ENCODE peak calls at places on chromosomes 1 and 21, in seven cellular contexts. A is GM13976, O is GM23338, Q is dorsolateral prefrontal cortex, D is BJ, H is cardiac muscle cell, M is Peyer's patch. E is an unnamed sample.

GRCh38 chr1:3204725-3205124 is 135.7 kb downstream of the PRDM16 start:
- DNase-seq in H (no peak), O (no peak), A (no peak), M (no peak), D (no peak), Q (no peak), E (no peak)

GRCh38 chr1:169497317-169497716 is 11.6 kb upstream of the SLC19A2 start:
- DNase-seq in A (no peak), M (no peak), O (no peak), H (no peak), Q (no peak), D (no peak), E (no peak)

GRCh38 chr21:17925900-17926299 is 106.7 kb upstream of the C21orf91 start:
- DNase-seq in D (no peak), M (no peak), O (peak), H (peak), Q (no peak), A (no peak), E (no peak)

GRCh38 chr1:41983451-41983850 is 64.7 kb upstream of the HIVEP3 start:
- DNase-seq in O (no peak), A (no peak), D (no peak), H (no peak), Q (no peak), M (no peak), E (no peak)

GRCh38 chr1:201023517-201023902 is at the start of gene KIF21B:
- DNase-seq in A (peak), H (peak), Q (peak), M (peak), O (peak), D (no peak), E (peak)

GRCh38 chr1:158810311-158810710 is 20.8 kb upstream of the MNDA start:
- DNase-seq in A (no peak), H (no peak), D (no peak), O (no peak), M (no peak), Q (no peak), E (no peak)

GRCh38 chr1:168136709-168137514 is at the start of gene GPR161:
- DNase-seq in O (peak), H (peak), Q (peak), D (no peak), M (peak), A (peak), E (peak)

GRCh38 chr1:3078421-3078820 is 9.4 kb downstream of the PRDM16 start:
- DNase-seq in M (no peak), H (no peak), A (no peak), D (no peak), Q (no peak), O (no peak), E (no peak)

GRCh38 chr1:41483960-41484844 is at the start of gene EDN2:
- DNase-seq in A (no peak), D (no peak), H (no peak), Q (no peak), O (peak), M (peak), E (peak)

GRCh38 chr1:21383785-21384401 is 56.0 kb upstream of the NBPF3 start:
- DNase-seq in D (no peak), H (no peak), A (no peak), O (no peak), Q (no peak), M (no peak), E (no peak)

GRCh38 chr1:247548092-247548491 is 842 bp upstream of the GCSAML start:
- DNase-seq in Q (no peak), O (peak), D (no peak), H (no peak), M (no peak), A (no peak), E (no peak)

GRCh38 chr1:229661022-229661877 is 35.2 kb downstream of the URB2 start:
- DNase-seq in M (peak), A (peak), Q (peak), H (peak), O (peak), D (no peak), E (no peak)

GRCh38 chr1:73033637-73034036 is 751.3 kb upstream of the NEGR1 start:
- DNase-seq in O (peak), H (no peak), Q (no peak), A (no peak), D (no peak), M (no peak), E (no peak)

GRCh38 chr1:203996126-203996525 is 76.8 kb upstream of the SOX13 start:
- DNase-seq in A (no peak), D (no peak), O (peak), M (no peak), Q (peak), H (peak), E (no peak)

GRCh38 chr1:61518670-61519400 is 206.1 kb downstream of the TM2D1 start:
- DNase-seq in D (no peak), A (no peak), Q (no peak), M (no peak), H (no peak), O (no peak), E (no peak)

GRCh38 chr21:42145569-42146250 is 73.2 kb upstream of the ABCG1 start:
- DNase-seq in M (peak), H (peak), O (peak), D (no peak), Q (peak), A (peak), E (no peak)

GRCh38 chr1:208741296-208741695 is 497.1 kb upstream of the PLXNA2 start:
- DNase-seq in O (no peak), A (no peak), H (no peak), M (no peak), Q (no peak), D (no peak), E (no peak)

GRCh38 chr1:208731976-208732821 is 488.0 kb upstream of the PLXNA2 start:
- DNase-seq in Q (no peak), O (no peak), D (no peak), A (peak), M (no peak), H (no peak), E (no peak)

DNA sequence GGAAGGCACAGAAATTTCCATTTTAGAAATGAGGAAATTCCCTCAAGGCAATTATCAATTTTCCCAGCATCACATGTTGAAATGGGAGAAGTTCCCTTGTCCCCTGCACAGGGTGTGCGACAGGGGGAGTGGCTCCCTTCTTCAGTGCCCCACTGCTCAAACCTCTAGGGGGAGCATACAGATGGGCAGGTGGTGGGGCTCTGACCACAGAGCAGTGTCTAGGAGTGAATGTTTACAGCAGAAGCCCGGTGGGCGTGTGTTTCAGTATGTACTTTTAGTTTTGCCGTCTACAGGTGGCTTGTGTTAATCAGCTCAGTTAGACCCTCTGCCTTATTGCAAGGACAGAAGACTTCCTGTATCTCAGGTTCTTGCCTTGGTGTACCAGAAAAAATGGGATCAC is 493.7 kb upstream of the PLXNA2 start:
- DNase-seq in A (no peak), H (no peak), M (no peak), O (peak), Q (no peak), D (no peak), E (no peak)
- TF ChIP-seq CTCF in A (no peak), H (no peak), M (no peak), O (peak), Q (no peak), D (no peak), E (no peak)

GRCh38 chr1:56755911-56756310 is 63.3 kb downstream of the FYB2 start:
- DNase-seq in D (no peak), O (no peak), M (no peak), Q (no peak), A (no peak), H (no peak), E (no peak)

GRCh38 chr1:56754713-56755505 is 64.3 kb downstream of the FYB2 start:
- DNase-seq in A (no peak), O (no peak), Q (no peak), M (no peak), D (no peak), H (no peak), E (no peak)

DNA sequence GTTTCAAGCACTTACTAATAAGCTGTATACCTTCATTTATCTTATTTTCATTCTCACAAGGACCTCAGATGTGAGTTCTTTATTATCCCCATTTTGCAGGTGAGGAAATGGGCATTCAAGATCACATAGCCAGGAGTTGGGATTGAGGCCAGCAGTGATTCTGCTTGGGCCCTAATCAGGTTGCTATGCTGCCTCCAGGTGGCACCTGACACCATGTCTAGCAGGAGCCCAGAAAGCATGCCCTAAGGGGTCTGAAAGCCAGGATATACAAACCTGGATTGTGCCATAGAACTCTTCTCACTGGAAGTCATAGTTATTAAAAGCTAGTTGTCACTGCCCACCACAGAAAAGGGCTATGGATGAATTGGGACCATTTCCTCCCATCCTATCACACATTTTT is 61.1 kb downstream of the FYB2 start:
- DNase-seq in H (no peak), Q (no peak), M (no peak), O (peak), D (no peak), A (no peak), E (no peak)
- TF ChIP-seq CTCF in H (no peak), Q (no peak), M (no peak), O (peak), D (no peak), A (no peak), E (no peak)

GRCh38 chr1:63904826-63905225 is 131.0 kb downstream of the ROR1 start:
- DNase-seq in D (no peak), M (no peak), Q (no peak), H (no peak), A (no peak), O (no peak), E (no peak)
- TF ChIP-seq CTCF in D (no peak), M (no peak), Q (no peak), H (no peak), A (no peak), O (peak), E (peak)

GRCh38 chr1:217049081-217049480 is 325.9 kb upstream of the ESRRG start:
- DNase-seq in H (no peak), M (no peak), Q (no peak), A (no peak), O (no peak), D (no peak), E (no peak)

GRCh38 chr1:217053666-217054065 is 330.4 kb upstream of the ESRRG start:
- DNase-seq in D (no peak), O (no peak), Q (no peak), A (no peak), H (no peak), M (no peak), E (no peak)

GRCh38 chr1:217048104-217048707 is 325.0 kb upstream of the ESRRG start:
- DNase-seq in O (peak), H (peak), Q (no peak), D (no peak), A (peak), M (peak), E (no peak)

DNA sequence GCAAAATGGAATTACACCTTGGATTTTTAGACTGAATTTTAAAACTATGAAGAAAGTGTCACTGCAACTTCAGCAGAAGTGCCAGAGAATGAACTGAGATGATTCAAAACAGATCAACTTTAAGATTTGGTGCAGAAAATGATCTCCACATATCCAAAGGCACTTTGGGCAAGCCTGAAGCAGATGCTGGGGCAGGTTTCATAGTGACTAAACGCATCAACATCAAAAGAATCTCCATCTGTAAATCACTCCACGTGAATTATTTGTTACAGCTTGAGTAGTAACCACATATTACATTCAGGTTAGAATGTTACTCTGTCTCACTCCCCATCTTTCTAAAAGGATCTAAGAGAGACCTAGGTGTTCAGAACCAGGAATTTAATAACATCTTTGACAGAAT is 329.0 kb upstream of the ESRRG start:
- DNase-seq in M (no peak), O (no peak), A (no peak), Q (no peak), D (no peak), H (no peak), E (no peak)
- TF ChIP-seq CTCF in M (no peak), O (no peak), A (no peak), Q (no peak), D (no peak), H (no peak), E (no peak)

GRCh38 chr1:143611159-143611558 is 360.6 kb downstream of the FAM72C start:
- DNase-seq in D (no peak), A (no peak), Q (no peak), O (peak), H (peak), M (no peak), E (no peak)
- TF ChIP-seq CTCF in D (peak), A (no peak), Q (no peak), O (peak), H (peak), M (no peak), E (no peak)

DNA sequence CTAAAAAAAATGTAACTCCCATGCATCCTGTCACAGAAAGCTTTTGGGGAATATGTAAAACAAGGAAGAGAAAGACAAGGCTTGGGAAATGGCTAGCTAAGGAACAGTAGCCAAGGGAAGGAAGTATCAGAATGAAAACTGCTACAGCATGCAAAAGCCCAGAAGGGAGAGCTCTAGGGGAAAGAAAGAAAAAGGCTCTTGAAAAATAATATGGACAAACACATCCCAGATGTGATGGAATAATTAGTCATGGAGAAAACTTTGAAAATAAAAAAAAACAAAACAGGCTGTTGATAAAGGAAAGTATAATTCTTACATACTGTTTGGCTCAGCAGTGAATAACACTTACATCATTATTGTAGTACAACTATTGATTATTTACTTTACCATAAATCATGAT is 47.9 kb upstream of the VCAM1 start:
- DNase-seq in H (peak), Q (no peak), M (no peak), O (no peak), A (no peak), D (peak), E (no peak)
- TF ChIP-seq CTCF in H (peak), Q (no peak), M (no peak), O (no peak), A (no peak), D (peak), E (peak)

GRCh38 chr1:50027794-50028193 is 4.0 kb upstream of the AGBL4 start:
- DNase-seq in H (no peak), A (no peak), Q (no peak), D (no peak), O (no peak), M (no peak), E (no peak)
- TF ChIP-seq CTCF in H (no peak), A (no peak), Q (no peak), D (no peak), O (no peak), M (no peak), E (no peak)

GRCh38 chr1:15622707-15623373 is 5.6 kb downstream of the DDI2 start:
- DNase-seq in D (no peak), Q (no peak), M (no peak), H (no peak), A (no peak), O (no peak), E (no peak)
- TF ChIP-seq CTCF in D (no peak), Q (no peak), M (no peak), H (no peak), A (no peak), O (no peak), E (no peak)

DNA sequence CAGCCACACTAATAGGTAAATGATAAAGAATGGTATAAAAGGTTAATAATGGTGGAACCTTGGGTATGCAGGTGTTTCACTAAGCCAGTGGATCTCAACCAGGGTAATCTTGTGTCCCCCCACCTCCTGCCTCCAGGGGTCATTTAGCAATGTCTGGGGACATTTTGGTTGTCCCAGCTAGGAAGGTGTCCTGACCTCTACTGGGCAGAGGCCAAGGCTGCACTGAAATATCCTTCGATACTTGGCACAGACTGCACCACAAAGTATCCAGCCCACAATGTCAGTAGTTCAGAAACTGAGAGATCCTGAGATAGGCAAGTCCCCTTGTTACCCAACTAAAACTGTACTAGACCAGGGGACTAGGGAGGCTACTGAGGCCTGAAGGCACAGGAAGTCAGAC is 113.6 kb upstream of the TIAM1 start:
- DNase-seq in A (no peak), M (no peak), Q (no peak), H (no peak), O (peak), D (no peak), E (no peak)
- TF ChIP-seq CTCF in A (no peak), M (no peak), Q (no peak), H (no peak), O (peak), D (no peak), E (no peak)

GRCh38 chr1:182446033-182446669 is 3.8 kb upstream of the RGSL1 start:
- DNase-seq in O (peak), H (peak), Q (no peak), A (peak), M (peak), D (peak), E (no peak)
- TF ChIP-seq CTCF in O (peak), H (peak), Q (peak), A (peak), M (peak), D (peak), E (peak)

E was measured in chondrocyte.